ENCODE peak calls at places on chromosomes 4 and X, in nine cellular contexts. Q is NCI-H1092, C is iris pigment epithelial cell, L is left kidney, Y is head of caudate nucleus, S is MCF 10A, G is ELR, F is mucosa of gallbladder, H is GM12865. D is an unnamed sample.

GRCh38 chr4:76896731-76897521 is 1.0 kb downstream of the SOWAHB start:
- DNase-seq in Q (peak; percentile 56), C (no peak), L (peak; percentile 85), Y (no peak), S (peak; percentile 31), G (peak; percentile 22), F (no peak), H (no peak), D (peak; percentile 23)

GRCh38 chr4:121272526-121272925 is 108.3 kb downstream of the QRFPR start:
- DNase-seq in Q (no peak), C (peak; percentile 91), L (no peak), Y (no peak), S (peak; percentile 84), G (peak; percentile 78), F (no peak), H (peak; percentile 69), D (peak; percentile 84)

GRCh38 chr4:89064848-89065247 is 7.9 kb upstream of the FAM13A start:
- DNase-seq in Q (no peak), C (peak; percentile 36), L (no peak), Y (no peak), S (no peak), G (peak; percentile 15), F (no peak), H (no peak), D (no peak)

GRCh38 chr4:138616775-138617174 is 374.6 kb upstream of the SLC7A11 start:
- DNase-seq in Q (no peak), C (peak; percentile 73), L (no peak), Y (no peak), S (no peak), G (no peak), F (no peak), H (no peak), D (peak; percentile 73)

GRCh38 chr4:7295201-7295916 is 103.0 kb downstream of the SORCS2 start:
- DNase-seq in Q (peak; percentile 62), C (peak; percentile 10), L (no peak), Y (peak; percentile 92), S (no peak), G (no peak), F (peak; percentile 15), H (no peak), D (no peak)

GRCh38 chr4:10296730-10297129 is 160.5 kb downstream of the ZNF518B start:
- DNase-seq in Q (no peak), C (no peak), L (peak; percentile 61), Y (peak; percentile 63), S (no peak), G (peak; percentile 25), F (no peak), H (no peak), D (no peak)

GRCh38 chr4:52250124-52250523 is 199.0 kb downstream of the SPATA18 start:
- DNase-seq in Q (peak; percentile 95), C (no peak), L (peak; percentile 61), Y (no peak), S (no peak), G (no peak), F (peak; percentile 43), H (no peak), D (peak; percentile 39)

GRCh38 chr4:33386761-33387160 is 2666.6 kb downstream of the PCDH7 start:
- DNase-seq in Q (no peak), C (no peak), L (no peak), Y (no peak), S (peak; percentile 6), G (peak; percentile 13), F (no peak), H (no peak), D (peak; percentile 5)

GRCh38 chr4:16439771-16440170 is 213.5 kb upstream of the TAPT1 start:
- DNase-seq in Q (no peak), C (no peak), L (no peak), Y (no peak), S (no peak), G (no peak), F (no peak), H (no peak), D (no peak)

GRCh38 chr4:687975-688694 is 816 bp downstream of the SLC49A3 start:
- DNase-seq in Q (no peak), C (no peak), L (no peak), Y (no peak), S (no peak), G (no peak), F (no peak), H (no peak), D (no peak)

GRCh38 chrX:42151808-42152207 is 228.5 kb upstream of the CASK start:
- DNase-seq in Q (no peak), C (no peak), L (no peak), Y (no peak), S (no peak), G (peak; percentile 0), F (no peak), H (no peak), D (peak; percentile 10)

GRCh38 chrX:39361736-39362135 is 560.5 kb downstream of the MID1IP1 start:
- DNase-seq in Q (no peak), C (no peak), L (no peak), Y (no peak), S (no peak), G (no peak), F (no peak), H (no peak), D (no peak)

GRCh38 chr4:154982187-154983047 is 201.3 kb downstream of the RBM46 start:
- DNase-seq in Q (no peak), C (peak; percentile 57), L (peak; percentile 85), Y (peak; percentile 73), S (peak; percentile 82), G (peak; percentile 68), F (peak; percentile 60), H (peak; percentile 63), D (peak; percentile 70)